ENCODE peak calls at places on chromosomes 4 and X, in seven cellular contexts. One of them, this sample, is unnamed.

GRCh38 chrX:119132961-119133360 is 5.3 kb upstream of the KIAA1210 start:
- DNase-seq in suprapubic skin: no peak
- DNase-seq in stomach: no peak
- DNase-seq in testis: no peak
- DNase-seq in upper lobe of left lung: no peak
- DNase-seq in A549: no peak
- DNase-seq in tibial nerve: no peak
- DNase-seq in this sample: peak

GRCh38 chr4:62814510-62815047 is 1594.7 kb downstream of the TECRL start:
- DNase-seq in upper lobe of left lung: no peak
- DNase-seq in A549: no peak
- DNase-seq in suprapubic skin: no peak
- DNase-seq in testis: peak
- DNase-seq in tibial nerve: no peak
- DNase-seq in stomach: no peak
- DNase-seq in this sample: peak

GRCh38 chr4:37964734-37965457 is 4.7 kb downstream of the PTTG2 start:
- DNase-seq in testis: no peak
- DNase-seq in A549: no peak
- DNase-seq in stomach: no peak
- DNase-seq in tibial nerve: no peak
- DNase-seq in upper lobe of left lung: no peak
- DNase-seq in suprapubic skin: no peak
- DNase-seq in this sample: no peak

GRCh38 chr4:53066155-53066554 is 204.0 kb downstream of the RASL11B start:
- DNase-seq in stomach: no peak
- DNase-seq in A549: no peak
- DNase-seq in upper lobe of left lung: no peak
- DNase-seq in tibial nerve: no peak
- DNase-seq in suprapubic skin: no peak
- DNase-seq in testis: no peak
- DNase-seq in this sample: no peak

GRCh38 chr4:127212701-127213100 is 420.1 kb upstream of the INTU start:
- DNase-seq in A549: no peak
- DNase-seq in suprapubic skin: no peak
- DNase-seq in testis: no peak
- DNase-seq in stomach: no peak
- DNase-seq in upper lobe of left lung: no peak
- DNase-seq in tibial nerve: no peak
- DNase-seq in this sample: no peak

GRCh38 chr4:179595671-179596410 is 2153.6 kb upstream of the AGA start:
- DNase-seq in A549: no peak
- DNase-seq in upper lobe of left lung: no peak
- DNase-seq in testis: no peak
- DNase-seq in stomach: no peak
- DNase-seq in suprapubic skin: no peak
- DNase-seq in tibial nerve: no peak
- DNase-seq in this sample: peak

GRCh38 chrX:118271770-118272169 is 74.1 kb upstream of the WDR44 start:
- DNase-seq in A549: peak
- DNase-seq in upper lobe of left lung: no peak
- DNase-seq in tibial nerve: no peak
- DNase-seq in suprapubic skin: no peak
- DNase-seq in testis: no peak
- DNase-seq in stomach: no peak
- DNase-seq in this sample: no peak

GRCh38 chrX:65697915-65698796 is 30.7 kb downstream of the MSN start:
- DNase-seq in testis: no peak
- DNase-seq in A549: no peak
- DNase-seq in upper lobe of left lung: peak
- DNase-seq in suprapubic skin: no peak
- DNase-seq in stomach: peak
- DNase-seq in tibial nerve: no peak
- DNase-seq in this sample: peak

GRCh38 chrX:153883163-153883843 is 2.7 kb downstream of the L1CAM start:
- DNase-seq in testis: no peak
- DNase-seq in stomach: no peak
- DNase-seq in tibial nerve: no peak
- DNase-seq in upper lobe of left lung: no peak
- DNase-seq in A549: no peak
- DNase-seq in suprapubic skin: no peak
- DNase-seq in this sample: no peak

GRCh38 chr4:55545681-55546632 is 752 bp downstream of the CLOCK start:
- DNase-seq in upper lobe of left lung: peak
- DNase-seq in stomach: peak
- DNase-seq in tibial nerve: peak
- DNase-seq in testis: peak
- DNase-seq in A549: peak
- DNase-seq in suprapubic skin: peak
- DNase-seq in this sample: peak

GRCh38 chrX:51614353-51614752 is 4.4 kb downstream of the CENPVL3 start:
- DNase-seq in A549: peak
- DNase-seq in stomach: no peak
- DNase-seq in tibial nerve: no peak
- DNase-seq in suprapubic skin: no peak
- DNase-seq in upper lobe of left lung: no peak
- DNase-seq in testis: no peak
- DNase-seq in this sample: peak

GRCh38 chrX:155406429-155406828 is 24.5 kb downstream of the F8A2 start:
- DNase-seq in testis: no peak
- DNase-seq in stomach: no peak
- DNase-seq in A549: no peak
- DNase-seq in upper lobe of left lung: no peak
- DNase-seq in suprapubic skin: no peak
- DNase-seq in tibial nerve: no peak
- DNase-seq in this sample: no peak

GRCh38 chr4:81030617-81031388 is at the start of gene BMP3:
- DNase-seq in stomach: no peak
- DNase-seq in A549: peak
- DNase-seq in tibial nerve: peak
- DNase-seq in testis: peak
- DNase-seq in suprapubic skin: no peak
- DNase-seq in upper lobe of left lung: peak
- DNase-seq in this sample: no peak
- H3K4me3 ChIP-seq in stomach: peak
- H3K4me3 ChIP-seq in A549: no peak
- H3K4me3 ChIP-seq in tibial nerve: peak
- H3K4me3 ChIP-seq in testis: peak
- H3K4me3 ChIP-seq in suprapubic skin: peak
- H3K4me3 ChIP-seq in upper lobe of left lung: peak
- H3K4me3 ChIP-seq in this sample: no peak

DNA sequence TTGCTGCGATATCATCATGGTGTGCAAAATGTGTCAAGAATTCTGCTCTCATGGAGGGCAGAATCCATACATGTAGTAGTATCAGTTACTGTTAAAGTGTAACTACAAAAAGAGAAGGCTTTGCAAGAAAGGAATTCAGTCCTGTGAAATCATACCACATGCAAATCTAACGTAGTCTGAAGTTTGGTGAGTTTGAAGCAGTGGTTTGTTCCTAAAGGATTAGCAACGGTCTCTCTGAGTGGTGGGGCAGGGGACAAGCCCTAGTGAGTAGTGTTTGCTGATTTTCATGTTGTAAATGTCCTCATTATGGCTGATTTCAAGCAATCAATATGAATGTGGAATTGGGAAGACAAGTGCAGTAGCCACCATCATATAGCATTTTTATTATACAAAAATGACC is 47.1 kb upstream of the CLNK start:
- DNase-seq in tibial nerve: no peak
- DNase-seq in suprapubic skin: no peak
- DNase-seq in stomach: no peak
- DNase-seq in A549: no peak
- DNase-seq in testis: no peak
- DNase-seq in upper lobe of left lung: no peak
- DNase-seq in this sample: no peak
- TF ChIP-seq POLR2A in tibial nerve: no peak
- TF ChIP-seq POLR2A in suprapubic skin: no peak
- TF ChIP-seq POLR2A in stomach: no peak
- TF ChIP-seq POLR2A in A549: no peak
- TF ChIP-seq POLR2A in testis: no peak
- TF ChIP-seq POLR2A in upper lobe of left lung: no peak
- TF ChIP-seq POLR2A in this sample: no peak

DNA sequence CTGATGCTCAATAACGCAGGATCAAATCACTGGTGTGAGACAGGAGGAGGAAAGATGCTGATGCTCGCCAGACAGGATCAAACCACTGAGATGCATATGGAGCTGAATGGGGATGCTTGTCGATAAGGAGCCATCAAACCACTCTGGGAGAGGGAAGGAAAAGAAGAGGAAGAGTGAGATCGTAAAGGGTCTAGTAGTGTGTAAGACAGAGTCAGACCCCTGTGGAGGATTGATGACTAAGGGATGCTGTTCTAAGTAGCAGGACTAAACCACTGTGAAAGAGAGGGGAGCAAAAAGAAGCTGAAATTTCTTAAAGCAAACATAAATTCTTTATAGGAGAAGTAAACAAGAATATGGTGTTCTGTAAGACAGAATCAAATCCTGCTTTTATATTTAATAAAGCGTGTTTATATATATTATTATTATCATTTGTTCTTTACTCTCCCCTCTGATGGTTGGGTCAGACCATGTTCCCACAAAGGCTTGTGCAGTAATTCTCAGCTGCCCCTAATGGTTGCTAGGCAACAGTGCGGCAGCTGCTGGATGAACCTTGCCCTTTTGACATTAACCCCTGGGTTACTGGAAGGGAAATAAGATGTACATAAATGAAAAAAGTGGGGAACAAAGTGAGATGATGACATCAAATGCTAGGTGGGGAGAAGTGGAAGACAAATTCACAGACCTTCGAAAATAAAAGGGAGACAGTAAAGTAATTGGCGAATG is 432.4 kb upstream of the FGF16 start:
- DNase-seq in tibial nerve: no peak
- DNase-seq in A549: peak
- DNase-seq in upper lobe of left lung: no peak
- DNase-seq in testis: no peak
- DNase-seq in suprapubic skin: no peak
- DNase-seq in stomach: no peak
- DNase-seq in this sample: peak
- H3K4me3 ChIP-seq in tibial nerve: no peak
- H3K4me3 ChIP-seq in A549: no peak
- H3K4me3 ChIP-seq in upper lobe of left lung: no peak
- H3K4me3 ChIP-seq in testis: no peak
- H3K4me3 ChIP-seq in suprapubic skin: no peak
- H3K4me3 ChIP-seq in stomach: no peak
- H3K4me3 ChIP-seq in this sample: no peak

GRCh38 chr4:152953514-152953913 is 17.4 kb downstream of the FHDC1 start:
- DNase-seq in A549: no peak
- DNase-seq in upper lobe of left lung: no peak
- DNase-seq in suprapubic skin: no peak
- DNase-seq in testis: no peak
- DNase-seq in stomach: no peak
- DNase-seq in tibial nerve: no peak
- DNase-seq in this sample: no peak

GRCh38 chr4:152959080-152959479 is 23.0 kb downstream of the FHDC1 start:
- DNase-seq in upper lobe of left lung: no peak
- DNase-seq in A549: no peak
- DNase-seq in tibial nerve: no peak
- DNase-seq in testis: no peak
- DNase-seq in suprapubic skin: no peak
- DNase-seq in stomach: no peak
- DNase-seq in this sample: no peak

GRCh38 chr4:152957437-152958185 is 21.5 kb downstream of the FHDC1 start:
- DNase-seq in A549: peak
- DNase-seq in upper lobe of left lung: peak
- DNase-seq in tibial nerve: no peak
- DNase-seq in suprapubic skin: no peak
- DNase-seq in testis: no peak
- DNase-seq in stomach: peak
- DNase-seq in this sample: no peak

GRCh38 chr4:152956167-152956566 is 20.0 kb downstream of the FHDC1 start:
- DNase-seq in tibial nerve: no peak
- DNase-seq in upper lobe of left lung: no peak
- DNase-seq in stomach: no peak
- DNase-seq in suprapubic skin: no peak
- DNase-seq in A549: no peak
- DNase-seq in testis: no peak
- DNase-seq in this sample: no peak

DNA sequence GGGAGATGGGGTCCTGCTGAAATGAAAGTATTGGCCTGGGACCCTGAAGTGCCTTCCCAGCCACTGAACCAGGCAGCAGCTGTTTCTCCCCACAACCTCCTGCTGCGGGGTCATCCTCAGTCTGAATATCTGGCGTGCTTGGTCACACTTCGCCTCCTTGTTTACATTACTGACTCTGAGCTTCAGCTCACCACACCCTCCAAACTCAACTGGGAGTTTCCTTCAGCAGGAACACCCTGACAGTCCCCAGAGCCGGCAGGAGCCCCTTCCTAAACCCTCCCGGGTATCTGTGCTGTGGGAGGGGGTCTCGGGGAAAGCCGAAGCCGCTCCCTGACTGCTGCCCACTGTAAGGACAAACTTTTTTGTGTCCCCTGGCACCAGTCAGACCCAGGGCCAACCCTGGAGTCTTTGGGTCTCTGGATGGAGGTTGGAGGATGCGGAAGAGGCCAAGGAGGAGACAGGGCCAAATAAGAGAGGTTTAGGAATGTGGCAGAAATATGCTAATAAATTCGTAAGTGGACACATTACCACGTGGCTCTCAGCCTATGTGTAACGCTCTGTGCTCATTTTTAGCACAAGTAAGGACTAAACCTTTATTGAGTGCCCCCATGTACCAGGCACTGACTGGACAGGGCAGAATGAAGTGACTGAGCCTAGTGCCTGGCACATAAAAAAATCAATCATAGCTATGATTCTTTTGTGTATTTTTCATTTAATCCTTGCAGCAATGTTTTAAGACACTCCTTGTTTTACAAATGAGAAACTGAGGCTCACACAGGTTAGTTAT is 20.7 kb downstream of the FHDC1 start:
- DNase-seq in A549: peak
- DNase-seq in suprapubic skin: no peak
- DNase-seq in upper lobe of left lung: no peak
- DNase-seq in tibial nerve: no peak
- DNase-seq in stomach: peak
- DNase-seq in testis: no peak
- DNase-seq in this sample: no peak
- TF ChIP-seq POLR2A in A549: no peak
- TF ChIP-seq POLR2A in suprapubic skin: no peak
- TF ChIP-seq POLR2A in upper lobe of left lung: no peak
- TF ChIP-seq POLR2A in tibial nerve: no peak
- TF ChIP-seq POLR2A in stomach: no peak
- TF ChIP-seq POLR2A in testis: no peak
- TF ChIP-seq POLR2A in this sample: no peak